ENCODE peak calls at places on chromosomes 2 and 18, in four cellular contexts. Q, I, B and G are unnamed samples. For H3K4me1, the result is how much of the 10 kb centered on the place peaks cover.

GRCh38 chr2:66481100-66481549 is 46.2 kb downstream of the MEIS1 start:
- DNase-seq in Q (no peak), I (no peak), B (peak), G (no peak)

GRCh38 chr2:46876741-46877384 is 38.7 kb downstream of the MCFD2 start:
- DNase-seq in Q (peak), I (no peak), B (peak), G (peak)

GRCh38 chr2:126048719-126049118 is 607.2 kb upstream of the GYPC start:
- DNase-seq in Q (no peak), I (no peak), B (no peak), G (no peak)

GRCh38 chr2:240564571-240565266 is 3.6 kb upstream of the RNPEPL1 start:
- DNase-seq in Q (peak), I (peak), B (no peak), G (peak)

GRCh38 chr2:204842731-204843490 is 297.6 kb downstream of the PARD3B start:
- DNase-seq in Q (no peak), I (no peak), B (peak), G (no peak)

GRCh38 chr18:70181015-70181414 is 24.5 kb downstream of the RTTN start:
- DNase-seq in Q (no peak), I (no peak), B (no peak), G (no peak)

GRCh38 chr2:78861546-78861945 is 164.0 kb upstream of the REG3G start:
- DNase-seq in Q (no peak), I (no peak), B (no peak), G (no peak)

GRCh38 chr2:239934571-239935171 is 90.5 kb downstream of the NDUFA10 start:
- DNase-seq in Q (peak), I (peak), B (peak), G (peak)

GRCh38 chr2:84732897-84733778 is 147.7 kb downstream of the TRABD2A start:
- DNase-seq in Q (no peak), I (no peak), B (no peak), G (no peak)

GRCh38 chr2:170771049-170771937 is 1.1 kb downstream of the ERICH2 start:
- DNase-seq in Q (peak), I (no peak), B (no peak), G (no peak)

GRCh38 chr2:160730296-160730995 is 236.8 kb upstream of the RBMS1 start:
- DNase-seq in Q (no peak), I (no peak), B (no peak), G (no peak)

GRCh38 chr2:207768168-207768890 is 1.4 kb downstream of the FZD5 start:
- DNase-seq in Q (peak), I (peak), B (peak), G (peak)

GRCh38 chr2:156436477-156437085 is 402 bp downstream of the GPD2 start:
- DNase-seq in Q (peak), I (peak), B (no peak), G (peak)

GRCh38 chr18:26813043-26813442 is 52.5 kb downstream of the AQP4 start:
- DNase-seq in Q (peak), I (no peak), B (no peak), G (peak)

GRCh38 chr18:33558529-33558928 is 19.5 kb upstream of the ASXL3 start:
- DNase-seq in Q (no peak), I (no peak), B (no peak), G (no peak)

GRCh38 chr2:82731824-82732223 is 1727.3 kb downstream of the SUCLG1 start:
- DNase-seq in Q (no peak), I (no peak), B (no peak), G (no peak)

GRCh38 chr18:11324956-11325873 is 175.8 kb upstream of the PIEZO2 start:
- DNase-seq in Q (no peak), I (no peak), B (no peak), G (no peak)

GRCh38 chr2:85438291-85439110 is 20.0 kb downstream of the SH2D6 start:
- DNase-seq in Q (no peak), I (no peak), B (no peak), G (no peak)

GRCh38 chr2:120722603-120723421 is 12.9 kb upstream of the GLI2 start:
- DNase-seq in Q (no peak), I (no peak), B (no peak), G (peak)

GRCh38 chr2:21469564-21469963 is 345.8 kb downstream of the TDRD15 start:
- DNase-seq in Q (no peak), I (no peak), B (no peak), G (no peak)

GRCh38 chr2:119439574-119440500 is 8.2 kb downstream of the TMEM37 start:
- DNase-seq in Q (no peak), I (no peak), B (no peak), G (no peak)

GRCh38 chr2:138087761-138088602 is 123.7 kb downstream of the HNMT start:
- DNase-seq in Q (no peak), I (no peak), B (no peak), G (no peak)

GRCh38 chr2:54370405-54371104 is 85.6 kb upstream of the SPTBN1 start:
- DNase-seq in Q (no peak), I (no peak), B (peak), G (no peak)

GRCh38 chr2:1612391-1613077 is 131.8 kb downstream of the PXDN start:
- DNase-seq in Q (no peak), I (no peak), B (no peak), G (no peak)

GRCh38 chr2:235330775-235331438 is 162.9 kb upstream of the AGAP1 start:
- DNase-seq in Q (no peak), I (no peak), B (no peak), G (no peak)

GRCh38 chr2:131130298-131130596 is 25.1 kb downstream of the PLEKHB2 start:
- DNase-seq in Q (no peak), I (no peak), B (no peak), G (no peak)

GRCh38 chr2:158619496-158619895 is 162.7 kb downstream of the PKP4 start:
- DNase-seq in Q (no peak), I (no peak), B (no peak), G (no peak)

GRCh38 chr18:53943463-53943862 is 281.0 kb downstream of the MBD2 start:
- DNase-seq in Q (no peak), I (no peak), B (no peak), G (no peak)

GRCh38 chr2:157438907-157439791 is 4.7 kb downstream of the CYTIP start:
- DNase-seq in Q (no peak), I (peak), B (peak), G (peak)

GRCh38 chr2:127081826-127082633 is 24.9 kb downstream of the BIN1 start:
- DNase-seq in Q (peak), I (peak), B (no peak), G (no peak)

GRCh38 chr2:63819765-63820717 is 21.7 kb upstream of the UGP2 start:
- DNase-seq in Q (no peak), I (no peak), B (peak), G (no peak)

GRCh38 chr18:23627325-23627724 is 35.4 kb downstream of the ANKRD29 start:
- DNase-seq in Q (peak), I (no peak), B (no peak), G (no peak)

GRCh38 chr2:170361359-170361936 is 183.5 kb downstream of the MYO3B start:
- DNase-seq in Q (peak), I (peak), B (peak), G (peak)

GRCh38 chr18:11671156-11671555 is 17.9 kb upstream of the GNAL start:
- DNase-seq in Q (no peak), I (no peak), B (no peak), G (no peak)

GRCh38 chr2:171404258-171404657 is 29.5 kb downstream of the METTL8 start:
- DNase-seq in Q (no peak), I (no peak), B (no peak), G (no peak)

DNA sequence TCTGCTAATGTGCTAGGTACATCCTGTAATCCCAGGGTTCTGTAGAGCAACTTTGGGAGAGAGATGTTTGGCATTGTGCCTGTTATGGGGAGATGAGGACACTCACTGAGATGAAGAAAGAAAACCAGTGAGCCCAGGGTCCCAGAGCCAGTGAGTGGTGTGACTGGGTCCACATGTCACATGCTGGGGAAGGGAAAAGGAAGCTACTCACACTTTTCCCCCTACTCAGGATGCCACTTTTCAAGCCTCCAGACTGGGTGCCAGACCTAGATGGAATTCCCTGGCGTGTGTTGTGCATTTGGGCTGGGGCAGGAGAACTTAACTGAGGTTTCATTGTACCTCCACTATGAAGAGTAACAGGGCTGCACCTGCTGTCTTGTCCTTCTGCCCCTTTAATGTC is 10.0 kb downstream of the INSIG2 start:
- DNase-seq in Q (no peak), I (no peak), B (no peak), G (no peak)
- H3K4me1 ChIP-seq in Q (under half), I (under half), B (under half), G (under half)

DNA sequence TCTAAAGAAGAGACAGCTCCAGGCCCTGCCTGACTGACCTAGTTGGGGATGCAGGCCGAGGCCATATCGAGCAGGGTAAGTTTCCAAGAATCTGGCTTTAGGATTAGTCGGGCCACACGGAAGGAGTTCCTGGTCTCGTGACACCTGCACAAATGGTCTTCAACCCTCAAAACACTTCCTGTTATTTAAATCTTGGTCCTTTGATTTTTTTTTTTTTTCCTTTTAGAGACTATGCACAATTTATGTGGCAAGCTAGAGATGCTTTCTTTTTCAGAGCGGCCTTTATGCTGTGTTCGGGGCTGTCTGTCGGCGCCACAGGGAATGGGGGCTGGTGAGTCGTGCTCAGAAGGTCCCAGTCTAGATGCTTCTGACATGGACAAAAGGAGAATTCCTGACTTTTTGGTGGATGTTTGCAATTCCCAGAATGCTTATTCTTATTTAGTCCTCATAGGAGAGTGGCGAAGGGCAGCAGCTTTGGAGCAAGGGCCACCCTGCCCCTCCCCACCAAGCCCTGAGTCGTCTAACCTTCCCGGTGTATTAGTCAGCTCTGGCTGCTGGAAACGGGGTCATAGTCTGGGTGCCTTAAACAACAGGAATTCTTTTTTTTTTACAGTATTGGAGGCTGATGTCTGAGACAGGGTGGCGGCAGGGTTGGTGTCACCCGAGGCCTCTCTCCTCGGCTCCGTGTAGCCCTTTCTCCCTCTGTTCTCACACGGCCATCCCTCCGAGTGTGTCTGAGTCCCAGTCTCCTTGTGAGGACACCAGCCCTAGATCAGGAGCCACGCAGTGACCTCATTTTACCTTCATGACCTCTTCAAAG is 27.4 kb downstream of the HPCAL1 start:
- DNase-seq in Q (no peak), I (peak), B (peak), G (peak)
- H3K4me3 ChIP-seq in Q (no peak), I (peak), B (peak), G (peak)

DNA sequence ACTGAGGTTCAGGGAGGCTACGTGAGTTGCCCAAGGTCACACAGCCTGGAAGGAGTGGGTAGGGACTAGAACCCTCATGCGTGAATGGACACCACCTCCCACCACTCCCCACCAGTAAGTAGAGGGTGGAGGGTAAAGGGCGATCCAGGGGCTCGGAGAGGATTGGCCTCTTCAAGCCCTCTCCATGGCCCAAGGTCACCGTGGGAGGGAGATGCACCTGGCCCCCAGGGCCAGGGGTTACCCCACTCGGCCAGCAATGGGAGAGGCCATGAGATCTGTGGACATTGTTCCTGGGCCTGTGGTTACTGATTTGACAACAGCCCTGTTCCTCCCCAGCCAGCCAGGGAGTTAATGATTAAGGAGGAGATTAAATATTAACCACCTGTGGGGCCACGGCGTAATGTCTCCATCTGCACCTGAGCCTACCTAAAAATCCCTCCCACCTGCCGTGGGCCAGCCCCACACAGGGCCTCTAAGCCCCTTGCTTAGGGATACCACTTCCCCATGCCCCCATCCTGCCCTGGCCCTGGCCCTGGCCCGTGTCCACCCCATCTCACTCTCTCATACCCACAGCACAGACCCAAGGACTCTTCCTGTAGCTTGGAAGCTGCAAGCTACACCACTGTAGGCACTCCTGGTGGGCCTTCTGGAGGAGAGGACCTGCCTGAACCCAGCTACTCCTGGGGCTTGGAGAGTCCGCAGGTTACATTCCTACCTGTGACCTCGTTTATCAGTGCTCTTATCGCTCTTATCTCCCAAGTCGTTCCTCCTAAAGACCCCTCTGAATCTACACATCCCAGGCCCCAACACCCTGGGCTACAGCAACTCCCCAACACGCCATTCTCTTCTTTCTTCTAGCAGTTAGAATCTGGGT is 32.2 kb downstream of the ZFP36L2 start:
- DNase-seq in Q (peak), I (no peak), B (no peak), G (no peak)
- H3K4me1 ChIP-seq in Q (under half), I (half or more), B (under half), G (under half)

DNA sequence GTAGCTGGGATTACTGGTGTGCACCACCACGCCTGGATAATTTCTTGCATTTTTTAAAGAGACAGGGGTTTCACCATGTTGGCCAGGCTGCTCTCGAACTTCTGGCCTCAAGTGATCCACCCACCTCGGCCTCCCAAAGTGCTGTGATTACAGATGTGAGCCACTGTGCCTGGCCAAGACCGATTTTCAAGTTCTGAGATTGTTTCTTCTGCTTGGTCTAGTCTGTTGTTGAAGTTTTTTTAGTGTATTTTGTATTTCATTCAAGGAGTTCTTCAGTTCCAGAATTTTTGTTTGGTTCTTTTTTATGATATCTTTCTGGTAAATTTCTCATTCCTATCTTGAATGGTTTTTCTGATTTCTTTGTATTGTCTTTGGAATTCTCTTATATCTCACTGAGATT is 96.4 kb downstream of the ANKRD12 start:
- DNase-seq in Q (no peak), I (no peak), B (no peak), G (no peak)
- H3K4me3 ChIP-seq in Q (no peak), I (no peak), B (no peak), G (no peak)

DNA sequence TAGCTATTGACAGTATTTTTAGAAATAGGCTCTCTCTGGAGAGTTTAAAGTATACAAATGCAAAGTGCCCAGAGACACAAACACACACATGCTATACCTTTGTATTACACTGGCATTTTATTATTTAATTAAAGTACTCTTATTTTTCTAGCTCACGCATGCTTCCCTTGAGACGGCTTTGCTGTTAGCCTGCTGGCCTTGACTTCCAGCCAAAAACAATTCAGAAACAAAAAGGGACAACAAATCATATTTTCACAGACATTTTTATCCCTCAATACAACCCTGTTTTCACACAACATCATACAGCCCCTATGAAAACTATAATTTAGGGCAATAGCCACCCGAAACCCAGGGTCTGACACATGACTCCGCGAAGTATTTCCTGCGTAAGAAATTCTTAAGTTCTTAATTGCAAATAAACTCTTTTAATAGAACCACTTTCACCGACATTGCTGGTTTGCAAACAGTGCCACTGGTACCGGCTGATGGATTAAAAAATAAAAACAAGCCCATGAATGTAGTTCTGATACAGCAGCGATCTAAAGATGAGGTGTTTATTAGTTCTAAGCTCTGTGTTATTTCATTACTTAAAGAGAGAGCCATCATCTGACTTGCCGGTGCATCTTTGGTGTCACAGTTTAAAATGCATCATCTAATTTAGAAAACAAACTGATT is 185.1 kb downstream of the TCF4 start:
- DNase-seq in Q (no peak), I (no peak), B (no peak), G (no peak)
- H3K4me1 ChIP-seq in Q (under half), I (under half), B (half or more), G (under half)